ENCODE peak calls at places on chromosome 6, in nine cellular contexts. One of them, this sample, is unnamed.

GRCh38 chr6:118783931-118784528 is 109.9 kb upstream of the ASF1A start:
- DNase-seq in tibial nerve: no peak
- DNase-seq in BE2C: no peak
- DNase-seq in cardiac fibroblast: no peak
- DNase-seq in AG09309: no peak
- DNase-seq in uterus: no peak
- DNase-seq in heart right ventricle: no peak
- DNase-seq in H1: no peak
- DNase-seq in psoas muscle: no peak
- DNase-seq in this sample: no peak

GRCh38 chr6:27541932-27542297 is 69.0 kb upstream of the ZNF184 start:
- DNase-seq in tibial nerve: no peak
- DNase-seq in BE2C: no peak
- DNase-seq in cardiac fibroblast: no peak
- DNase-seq in AG09309: no peak
- DNase-seq in uterus: no peak
- DNase-seq in heart right ventricle: no peak
- DNase-seq in H1: no peak
- DNase-seq in psoas muscle: no peak
- DNase-seq in this sample: no peak

GRCh38 chr6:153121311-153121710 is 9.8 kb downstream of the RGS17 start:
- DNase-seq in tibial nerve: no peak
- DNase-seq in BE2C: no peak
- DNase-seq in cardiac fibroblast: peak
- DNase-seq in AG09309: no peak
- DNase-seq in uterus: no peak
- DNase-seq in heart right ventricle: no peak
- DNase-seq in H1: no peak
- DNase-seq in psoas muscle: no peak
- DNase-seq in this sample: no peak

GRCh38 chr6:134376785-134377184 is 58.9 kb upstream of the SGK1 start:
- DNase-seq in tibial nerve: no peak
- DNase-seq in BE2C: no peak
- DNase-seq in cardiac fibroblast: no peak
- DNase-seq in AG09309: no peak
- DNase-seq in uterus: no peak
- DNase-seq in heart right ventricle: no peak
- DNase-seq in H1: no peak
- DNase-seq in psoas muscle: no peak
- DNase-seq in this sample: no peak

GRCh38 chr6:99177736-99178135 is 171.7 kb downstream of the FAXC start:
- DNase-seq in tibial nerve: no peak
- DNase-seq in BE2C: no peak
- DNase-seq in cardiac fibroblast: no peak
- DNase-seq in AG09309: no peak
- DNase-seq in uterus: no peak
- DNase-seq in heart right ventricle: no peak
- DNase-seq in H1: no peak
- DNase-seq in psoas muscle: no peak
- DNase-seq in this sample: no peak

GRCh38 chr6:54602591-54602990 is 244.0 kb upstream of the FAM83B start:
- DNase-seq in tibial nerve: no peak
- DNase-seq in BE2C: no peak
- DNase-seq in cardiac fibroblast: no peak
- DNase-seq in AG09309: no peak
- DNase-seq in uterus: no peak
- DNase-seq in heart right ventricle: no peak
- DNase-seq in H1: no peak
- DNase-seq in psoas muscle: no peak
- DNase-seq in this sample: no peak

GRCh38 chr6:97594834-97595233 is 311.8 kb upstream of the MMS22L start:
- DNase-seq in tibial nerve: no peak
- DNase-seq in BE2C: no peak
- DNase-seq in cardiac fibroblast: peak
- DNase-seq in AG09309: no peak
- DNase-seq in uterus: no peak
- DNase-seq in heart right ventricle: no peak
- DNase-seq in H1: no peak
- DNase-seq in psoas muscle: no peak
- DNase-seq in this sample: no peak

GRCh38 chr6:105326216-105326615 is 76.7 kb downstream of the PREP start:
- DNase-seq in tibial nerve: peak
- DNase-seq in BE2C: peak
- DNase-seq in cardiac fibroblast: peak
- DNase-seq in AG09309: no peak
- DNase-seq in uterus: no peak
- DNase-seq in heart right ventricle: no peak
- DNase-seq in H1: no peak
- DNase-seq in psoas muscle: peak
- DNase-seq in this sample: no peak

GRCh38 chr6:26017567-26017966 is 55.0 kb downstream of the TRIM38 start:
- DNase-seq in tibial nerve: peak
- DNase-seq in BE2C: no peak
- DNase-seq in cardiac fibroblast: peak
- DNase-seq in AG09309: no peak
- DNase-seq in uterus: peak
- DNase-seq in heart right ventricle: peak
- DNase-seq in H1: no peak
- DNase-seq in psoas muscle: peak
- DNase-seq in this sample: no peak

GRCh38 chr6:4280721-4281120 is 145.3 kb upstream of the ECI2 start:
- DNase-seq in tibial nerve: no peak
- DNase-seq in BE2C: no peak
- DNase-seq in cardiac fibroblast: peak
- DNase-seq in AG09309: peak
- DNase-seq in uterus: no peak
- DNase-seq in heart right ventricle: no peak
- DNase-seq in H1: no peak
- DNase-seq in psoas muscle: no peak
- DNase-seq in this sample: no peak

GRCh38 chr6:45710304-45710821 is 305.3 kb downstream of the CLIC5 start:
- DNase-seq in tibial nerve: no peak
- DNase-seq in BE2C: no peak
- DNase-seq in cardiac fibroblast: peak
- DNase-seq in AG09309: no peak
- DNase-seq in uterus: no peak
- DNase-seq in heart right ventricle: no peak
- DNase-seq in H1: no peak
- DNase-seq in psoas muscle: no peak
- DNase-seq in this sample: peak

DNA sequence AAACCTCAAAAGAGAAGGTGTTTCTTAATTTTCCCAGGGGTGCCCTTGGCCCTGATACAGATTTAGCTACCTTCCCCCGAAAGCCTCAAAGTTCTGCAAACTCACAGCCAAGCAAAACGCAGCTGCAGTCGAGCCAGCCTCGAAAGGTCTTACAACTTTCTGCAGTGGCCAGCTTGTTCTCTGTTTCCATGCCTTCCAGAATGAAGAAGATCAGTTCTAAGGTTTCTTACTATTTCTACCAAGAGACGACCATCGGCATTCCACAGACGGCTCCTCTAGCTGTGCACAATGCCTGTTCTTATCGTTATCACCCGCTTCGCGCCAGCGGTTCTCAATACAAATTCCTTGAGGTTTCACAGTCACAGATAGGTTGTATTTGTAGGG is 28.5 kb upstream of the CCR6 start:
- DNase-seq in tibial nerve: no peak
- DNase-seq in BE2C: no peak
- DNase-seq in cardiac fibroblast: no peak
- DNase-seq in AG09309: no peak
- DNase-seq in uterus: no peak
- DNase-seq in heart right ventricle: no peak
- DNase-seq in H1: no peak
- DNase-seq in psoas muscle: no peak
- DNase-seq in this sample: no peak
- H3K4me3 ChIP-seq in tibial nerve: peak
- H3K4me3 ChIP-seq in BE2C: no peak
- H3K4me3 ChIP-seq in cardiac fibroblast: no peak
- H3K4me3 ChIP-seq in AG09309: no peak
- H3K4me3 ChIP-seq in uterus: no peak
- H3K4me3 ChIP-seq in heart right ventricle: peak
- H3K4me3 ChIP-seq in H1: no peak
- H3K4me3 ChIP-seq in psoas muscle: peak
- H3K4me3 ChIP-seq in this sample: peak

DNA sequence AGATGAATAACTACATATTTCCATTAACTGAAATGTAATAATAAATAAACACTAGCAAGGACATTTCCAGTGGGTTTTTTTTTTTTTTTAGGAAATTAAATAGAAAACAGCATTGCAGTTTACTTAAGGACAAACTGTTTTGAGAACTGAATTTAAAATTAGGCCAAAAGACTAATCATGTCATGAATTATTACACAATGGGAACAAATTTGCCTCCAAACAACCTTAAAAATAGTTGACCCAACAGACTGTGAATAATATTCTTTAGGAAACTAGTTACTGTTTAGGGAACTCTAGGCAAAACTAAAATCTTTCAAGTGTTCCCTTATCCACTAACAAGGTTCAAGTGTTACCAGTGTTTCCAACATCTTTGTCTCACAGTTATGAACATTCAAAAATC is 16.4 kb upstream of the COL12A1 start:
- DNase-seq in tibial nerve: no peak
- DNase-seq in BE2C: no peak
- DNase-seq in cardiac fibroblast: no peak
- DNase-seq in AG09309: no peak
- DNase-seq in uterus: no peak
- DNase-seq in heart right ventricle: no peak
- DNase-seq in H1: no peak
- DNase-seq in psoas muscle: no peak
- DNase-seq in this sample: no peak
- H3K4me3 ChIP-seq in tibial nerve: no peak
- H3K4me3 ChIP-seq in BE2C: no peak
- H3K4me3 ChIP-seq in cardiac fibroblast: no peak
- H3K4me3 ChIP-seq in AG09309: no peak
- H3K4me3 ChIP-seq in uterus: no peak
- H3K4me3 ChIP-seq in heart right ventricle: no peak
- H3K4me3 ChIP-seq in H1: no peak
- H3K4me3 ChIP-seq in psoas muscle: no peak
- H3K4me3 ChIP-seq in this sample: no peak

DNA sequence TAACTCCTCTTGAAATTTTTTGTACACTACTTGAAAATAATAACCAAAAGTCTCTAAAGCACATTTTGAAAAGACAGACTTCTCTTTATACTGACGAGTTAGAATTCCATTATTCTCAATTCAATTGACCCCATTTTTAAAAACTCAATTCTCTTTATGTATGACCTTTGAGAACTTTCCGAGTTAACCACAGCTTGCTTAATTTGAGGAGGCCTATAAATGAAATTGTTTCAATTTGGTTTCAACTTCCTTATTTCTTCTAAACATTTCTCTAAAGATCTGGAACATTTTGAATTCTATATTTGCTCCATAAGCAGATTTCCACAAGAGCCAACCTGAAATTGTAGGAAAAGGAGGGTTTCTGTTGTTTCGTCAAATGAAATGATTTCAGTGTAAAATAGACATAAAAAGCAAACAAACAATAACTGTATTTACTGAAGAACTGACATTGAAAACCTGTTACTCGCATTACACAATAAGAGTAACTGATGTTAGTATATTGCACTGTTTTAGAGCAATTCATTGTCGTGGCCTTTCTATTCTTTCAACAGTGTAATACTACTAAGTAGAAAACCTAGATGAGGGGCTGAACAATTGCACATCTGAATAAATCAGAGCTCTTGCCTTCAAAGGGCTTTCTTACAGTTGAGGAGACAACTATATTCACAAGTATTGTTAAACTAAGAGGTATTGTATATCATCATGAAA is 223.6 kb downstream of the HIVEP2 start:
- DNase-seq in tibial nerve: no peak
- DNase-seq in BE2C: no peak
- DNase-seq in cardiac fibroblast: no peak
- DNase-seq in AG09309: no peak
- DNase-seq in uterus: no peak
- DNase-seq in heart right ventricle: no peak
- DNase-seq in H1: no peak
- DNase-seq in psoas muscle: no peak
- DNase-seq in this sample: no peak
- H3K4me3 ChIP-seq in tibial nerve: no peak
- H3K4me3 ChIP-seq in BE2C: no peak
- H3K4me3 ChIP-seq in cardiac fibroblast: no peak
- H3K4me3 ChIP-seq in AG09309: no peak
- H3K4me3 ChIP-seq in uterus: no peak
- H3K4me3 ChIP-seq in heart right ventricle: no peak
- H3K4me3 ChIP-seq in H1: no peak
- H3K4me3 ChIP-seq in psoas muscle: no peak
- H3K4me3 ChIP-seq in this sample: no peak

GRCh38 chr6:30683137-30683979 is 3.1 kb downstream of the PPP1R18 start:
- DNase-seq in tibial nerve: no peak
- DNase-seq in BE2C: no peak
- DNase-seq in cardiac fibroblast: no peak
- DNase-seq in AG09309: no peak
- DNase-seq in uterus: no peak
- DNase-seq in heart right ventricle: peak
- DNase-seq in H1: no peak
- DNase-seq in psoas muscle: no peak
- DNase-seq in this sample: no peak
- H3K4me3 ChIP-seq in tibial nerve: peak
- H3K4me3 ChIP-seq in BE2C: peak
- H3K4me3 ChIP-seq in cardiac fibroblast: peak
- H3K4me3 ChIP-seq in AG09309: peak
- H3K4me3 ChIP-seq in uterus: peak
- H3K4me3 ChIP-seq in heart right ventricle: peak
- H3K4me3 ChIP-seq in H1: no peak
- H3K4me3 ChIP-seq in psoas muscle: peak
- H3K4me3 ChIP-seq in this sample: peak